ENCODE peak calls at places on chromosomes 12 and 14, in eight cellular contexts. One of them, this sample, is unnamed.

GRCh38 chr14:29806124-29806517 is 121.5 kb downstream of the PRKD1 start:
- DNase-seq in transverse colon: no peak
- DNase-seq in GM23338: no peak
- DNase-seq in GM12878: no peak
- DNase-seq in stomach: no peak
- DNase-seq in endothelial cell of umbilical vein: no peak
- DNase-seq in HCT116: no peak
- DNase-seq in suprapubic skin: no peak
- DNase-seq in this sample: no peak

GRCh38 chr14:87813211-87813610 is 179.8 kb downstream of the GALC start:
- DNase-seq in endothelial cell of umbilical vein: no peak
- DNase-seq in suprapubic skin: no peak
- DNase-seq in stomach: no peak
- DNase-seq in GM23338: no peak
- DNase-seq in GM12878: no peak
- DNase-seq in transverse colon: no peak
- DNase-seq in HCT116: no peak
- DNase-seq in this sample: no peak

GRCh38 chr14:74973003-74973614 is 17.7 kb upstream of the PGF start:
- DNase-seq in transverse colon: peak
- DNase-seq in suprapubic skin: no peak
- DNase-seq in endothelial cell of umbilical vein: peak
- DNase-seq in GM12878: no peak
- DNase-seq in GM23338: no peak
- DNase-seq in HCT116: no peak
- DNase-seq in stomach: no peak
- DNase-seq in this sample: no peak

GRCh38 chr14:103100281-103101121 is 6.0 kb downstream of the EXOC3L4 start:
- DNase-seq in HCT116: no peak
- DNase-seq in transverse colon: peak
- DNase-seq in stomach: no peak
- DNase-seq in GM12878: no peak
- DNase-seq in suprapubic skin: no peak
- DNase-seq in endothelial cell of umbilical vein: no peak
- DNase-seq in GM23338: no peak
- DNase-seq in this sample: no peak

GRCh38 chr14:88983755-88984154 is 159.3 kb downstream of the TTC8 start:
- DNase-seq in transverse colon: no peak
- DNase-seq in stomach: no peak
- DNase-seq in GM12878: no peak
- DNase-seq in HCT116: no peak
- DNase-seq in endothelial cell of umbilical vein: no peak
- DNase-seq in GM23338: no peak
- DNase-seq in suprapubic skin: no peak
- DNase-seq in this sample: no peak

GRCh38 chr12:69154585-69155363 is 84.6 kb upstream of the CPSF6 start:
- DNase-seq in GM23338: peak
- DNase-seq in stomach: peak
- DNase-seq in endothelial cell of umbilical vein: peak
- DNase-seq in suprapubic skin: peak
- DNase-seq in HCT116: peak
- DNase-seq in GM12878: peak
- DNase-seq in transverse colon: peak
- DNase-seq in this sample: peak

GRCh38 chr12:75954076-75954475 is 77.5 kb downstream of the PHLDA1 start:
- DNase-seq in stomach: no peak
- DNase-seq in suprapubic skin: no peak
- DNase-seq in GM23338: peak
- DNase-seq in transverse colon: no peak
- DNase-seq in GM12878: no peak
- DNase-seq in endothelial cell of umbilical vein: peak
- DNase-seq in HCT116: peak
- DNase-seq in this sample: no peak

GRCh38 chr14:103546651-103547454 is 15.6 kb downstream of the BAG5 start:
- DNase-seq in stomach: peak
- DNase-seq in suprapubic skin: peak
- DNase-seq in GM23338: peak
- DNase-seq in HCT116: peak
- DNase-seq in transverse colon: peak
- DNase-seq in endothelial cell of umbilical vein: peak
- DNase-seq in GM12878: no peak
- DNase-seq in this sample: peak

GRCh38 chr14:89401783-89402182 is 15.2 kb downstream of the FOXN3 start:
- DNase-seq in GM12878: no peak
- DNase-seq in suprapubic skin: no peak
- DNase-seq in HCT116: no peak
- DNase-seq in GM23338: no peak
- DNase-seq in stomach: no peak
- DNase-seq in transverse colon: no peak
- DNase-seq in endothelial cell of umbilical vein: no peak
- DNase-seq in this sample: no peak

DNA sequence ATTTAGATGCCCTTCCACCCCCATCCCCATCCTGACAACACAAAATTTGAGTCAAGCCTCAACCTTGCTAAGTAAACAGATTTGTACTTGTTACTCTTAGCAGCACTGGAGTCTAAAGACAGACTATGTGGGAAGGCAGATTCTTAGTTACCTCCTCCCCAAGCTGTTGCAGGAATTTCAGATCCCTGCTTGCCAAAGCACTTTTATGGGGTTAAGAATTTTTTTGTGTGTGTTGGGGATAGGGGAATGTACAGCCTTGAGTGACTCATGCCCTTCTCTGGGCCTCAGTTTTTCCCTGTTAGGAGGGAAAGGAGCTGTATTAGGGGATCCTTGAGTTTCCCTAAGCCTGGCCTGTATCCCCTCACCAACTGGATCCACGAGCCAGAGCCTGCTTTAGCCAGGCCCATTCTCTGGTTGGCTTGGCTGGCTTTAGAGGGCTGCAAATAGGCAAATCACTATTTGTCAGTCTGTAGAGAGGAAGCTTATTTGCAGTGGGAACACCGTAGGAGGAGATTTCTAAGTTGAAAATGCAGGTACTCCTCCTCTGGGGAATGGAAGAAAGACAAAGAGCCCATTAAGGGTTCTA is 27.7 kb upstream of the RNU6-8 start:
- DNase-seq in endothelial cell of umbilical vein: no peak
- DNase-seq in stomach: no peak
- DNase-seq in GM12878: no peak
- DNase-seq in suprapubic skin: no peak
- DNase-seq in GM23338: no peak
- DNase-seq in HCT116: no peak
- DNase-seq in transverse colon: no peak
- DNase-seq in this sample: no peak
- H3K27ac ChIP-seq in endothelial cell of umbilical vein: no peak
- H3K27ac ChIP-seq in stomach: no peak
- H3K27ac ChIP-seq in GM12878: no peak
- H3K27ac ChIP-seq in suprapubic skin: no peak
- H3K27ac ChIP-seq in GM23338: no peak
- H3K27ac ChIP-seq in HCT116: no peak
- H3K27ac ChIP-seq in transverse colon: peak
- H3K27ac ChIP-seq in this sample: no peak

DNA sequence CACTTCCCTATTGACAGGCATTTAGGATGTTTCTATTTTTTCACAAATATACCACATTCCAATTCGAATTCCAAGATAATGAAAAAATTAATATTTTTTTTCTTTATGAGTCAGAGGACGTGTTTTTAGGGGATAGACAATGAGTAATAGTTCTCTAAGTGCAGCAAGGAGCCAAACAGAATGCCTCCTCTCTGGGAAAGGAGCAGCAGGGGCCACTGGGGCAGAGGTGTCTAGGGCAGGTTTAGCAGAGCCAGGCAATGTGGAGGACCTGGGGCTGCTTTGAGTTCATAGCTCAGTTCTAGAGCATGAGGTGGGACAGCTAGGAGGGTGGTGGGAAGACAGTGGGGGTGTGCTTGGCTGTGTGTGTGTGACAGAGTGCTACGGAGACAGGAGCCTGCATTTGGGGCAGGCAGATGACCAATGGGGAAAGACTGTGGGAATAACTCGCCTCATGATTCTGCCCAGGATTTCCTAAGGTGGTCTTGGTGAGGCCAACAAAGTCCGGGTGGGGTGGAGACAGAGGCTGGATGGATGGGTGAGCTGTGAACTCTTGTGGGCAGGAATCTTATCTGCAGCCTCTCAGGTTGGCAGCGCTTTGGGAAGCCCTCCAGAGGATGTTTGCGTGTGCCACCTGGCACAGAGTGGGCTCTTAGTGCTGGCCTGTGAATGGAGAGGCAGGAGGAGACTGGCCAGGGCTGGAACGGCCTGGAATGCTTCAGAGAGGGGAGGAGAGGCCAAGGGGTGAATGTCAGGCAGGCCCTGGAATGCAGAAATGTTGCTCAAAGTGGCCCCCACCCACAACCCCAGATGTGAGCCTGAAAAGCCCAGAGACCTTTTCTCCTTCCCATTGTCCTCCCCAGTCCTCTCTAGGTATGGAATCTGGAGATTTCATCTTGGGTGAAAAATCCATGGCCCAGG is 2.4 kb upstream of the KRT7 start:
- DNase-seq in GM12878: no peak
- DNase-seq in stomach: no peak
- DNase-seq in suprapubic skin: no peak
- DNase-seq in HCT116: no peak
- DNase-seq in GM23338: peak
- DNase-seq in transverse colon: no peak
- DNase-seq in endothelial cell of umbilical vein: peak
- DNase-seq in this sample: no peak
- TF ChIP-seq POLR2AphosphoS5 in GM12878: no peak
- TF ChIP-seq POLR2AphosphoS5 in stomach: no peak
- TF ChIP-seq POLR2AphosphoS5 in suprapubic skin: no peak
- TF ChIP-seq POLR2AphosphoS5 in HCT116: peak
- TF ChIP-seq POLR2AphosphoS5 in GM23338: no peak
- TF ChIP-seq POLR2AphosphoS5 in transverse colon: no peak
- TF ChIP-seq POLR2AphosphoS5 in endothelial cell of umbilical vein: peak
- TF ChIP-seq POLR2AphosphoS5 in this sample: peak

DNA sequence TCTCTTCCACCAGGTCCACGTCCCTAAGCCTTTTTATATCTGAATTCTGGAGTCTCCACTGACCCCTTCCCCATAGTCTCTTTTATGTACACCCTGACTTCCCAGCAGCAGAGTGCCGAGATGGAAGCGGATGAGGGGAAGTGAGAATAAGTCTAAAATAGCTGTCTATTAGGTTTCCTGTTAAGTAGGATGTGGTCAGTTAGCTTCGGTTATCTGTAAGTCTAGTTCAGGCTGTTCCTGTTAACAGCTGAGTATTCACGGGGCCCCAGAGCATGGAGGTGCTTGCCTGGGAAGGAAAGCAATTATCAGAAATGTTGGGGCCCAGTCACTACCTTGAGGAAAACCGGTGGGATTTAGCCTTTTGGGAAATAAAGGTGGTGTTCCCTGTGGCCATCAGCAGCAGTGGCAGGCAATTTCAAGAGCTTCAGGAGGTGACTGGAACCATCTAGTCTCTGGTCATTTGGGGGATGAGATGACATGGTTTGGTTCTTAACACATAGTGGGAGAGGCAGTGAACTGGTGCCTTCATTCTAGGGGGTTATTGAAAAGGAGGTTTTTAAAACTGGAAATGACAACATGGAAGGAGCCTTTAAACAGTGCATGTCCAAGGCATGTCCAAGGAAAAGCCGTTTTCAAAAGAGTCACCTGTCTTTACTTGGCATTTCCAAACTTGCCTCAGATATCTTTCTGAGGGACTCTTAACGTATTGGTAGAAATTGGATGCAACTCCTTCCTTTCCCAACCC is 21.8 kb downstream of the CHST11 start:
- DNase-seq in GM23338: no peak
- DNase-seq in GM12878: peak
- DNase-seq in transverse colon: peak
- DNase-seq in endothelial cell of umbilical vein: peak
- DNase-seq in stomach: no peak
- DNase-seq in HCT116: no peak
- DNase-seq in suprapubic skin: no peak
- DNase-seq in this sample: no peak
- H3K27ac ChIP-seq in GM23338: no peak
- H3K27ac ChIP-seq in GM12878: peak
- H3K27ac ChIP-seq in transverse colon: peak
- H3K27ac ChIP-seq in endothelial cell of umbilical vein: peak
- H3K27ac ChIP-seq in stomach: no peak
- H3K27ac ChIP-seq in HCT116: no peak
- H3K27ac ChIP-seq in suprapubic skin: no peak
- H3K27ac ChIP-seq in this sample: no peak

GRCh38 chr12:132735496-132735895 is 24.9 kb downstream of the PGAM5 start:
- DNase-seq in suprapubic skin: no peak
- DNase-seq in stomach: no peak
- DNase-seq in endothelial cell of umbilical vein: no peak
- DNase-seq in transverse colon: no peak
- DNase-seq in GM23338: no peak
- DNase-seq in HCT116: no peak
- DNase-seq in GM12878: no peak
- DNase-seq in this sample: no peak
- TF ChIP-seq POLR2AphosphoS5 in suprapubic skin: no peak
- TF ChIP-seq POLR2AphosphoS5 in stomach: no peak
- TF ChIP-seq POLR2AphosphoS5 in endothelial cell of umbilical vein: no peak
- TF ChIP-seq POLR2AphosphoS5 in transverse colon: no peak
- TF ChIP-seq POLR2AphosphoS5 in GM23338: no peak
- TF ChIP-seq POLR2AphosphoS5 in HCT116: no peak
- TF ChIP-seq POLR2AphosphoS5 in GM12878: no peak
- TF ChIP-seq POLR2AphosphoS5 in this sample: no peak

GRCh38 chr12:104622942-104623341 is 166.2 kb downstream of the CHST11 start:
- DNase-seq in endothelial cell of umbilical vein: no peak
- DNase-seq in transverse colon: no peak
- DNase-seq in stomach: no peak
- DNase-seq in GM23338: peak
- DNase-seq in GM12878: no peak
- DNase-seq in HCT116: no peak
- DNase-seq in suprapubic skin: peak
- DNase-seq in this sample: no peak
- H3K27ac ChIP-seq in endothelial cell of umbilical vein: no peak
- H3K27ac ChIP-seq in transverse colon: no peak
- H3K27ac ChIP-seq in stomach: no peak
- H3K27ac ChIP-seq in GM23338: no peak
- H3K27ac ChIP-seq in GM12878: no peak
- H3K27ac ChIP-seq in HCT116: no peak
- H3K27ac ChIP-seq in suprapubic skin: no peak
- H3K27ac ChIP-seq in this sample: no peak

GRCh38 chr12:132327351-132328171 is 1.8 kb downstream of the GALNT9 start:
- DNase-seq in HCT116: no peak
- DNase-seq in endothelial cell of umbilical vein: peak
- DNase-seq in transverse colon: peak
- DNase-seq in GM23338: no peak
- DNase-seq in stomach: no peak
- DNase-seq in GM12878: no peak
- DNase-seq in suprapubic skin: no peak
- DNase-seq in this sample: peak
- TF ChIP-seq POLR2AphosphoS5 in HCT116: no peak
- TF ChIP-seq POLR2AphosphoS5 in endothelial cell of umbilical vein: peak
- TF ChIP-seq POLR2AphosphoS5 in transverse colon: peak
- TF ChIP-seq POLR2AphosphoS5 in GM23338: no peak
- TF ChIP-seq POLR2AphosphoS5 in stomach: peak
- TF ChIP-seq POLR2AphosphoS5 in GM12878: no peak
- TF ChIP-seq POLR2AphosphoS5 in suprapubic skin: no peak
- TF ChIP-seq POLR2AphosphoS5 in this sample: peak

GRCh38 chr14:42869681-42870080 is 1263.0 kb downstream of the LRFN5 start:
- DNase-seq in GM12878: no peak
- DNase-seq in HCT116: no peak
- DNase-seq in endothelial cell of umbilical vein: no peak
- DNase-seq in suprapubic skin: no peak
- DNase-seq in GM23338: no peak
- DNase-seq in stomach: no peak
- DNase-seq in transverse colon: no peak
- DNase-seq in this sample: no peak

GRCh38 chr14:42872775-42873174 is 1266.1 kb downstream of the LRFN5 start:
- DNase-seq in endothelial cell of umbilical vein: no peak
- DNase-seq in GM23338: no peak
- DNase-seq in GM12878: no peak
- DNase-seq in suprapubic skin: no peak
- DNase-seq in transverse colon: no peak
- DNase-seq in stomach: no peak
- DNase-seq in HCT116: no peak
- DNase-seq in this sample: no peak
- H3K27ac ChIP-seq in endothelial cell of umbilical vein: no peak
- H3K27ac ChIP-seq in GM23338: no peak
- H3K27ac ChIP-seq in GM12878: no peak
- H3K27ac ChIP-seq in suprapubic skin: no peak
- H3K27ac ChIP-seq in transverse colon: no peak
- H3K27ac ChIP-seq in stomach: no peak
- H3K27ac ChIP-seq in HCT116: no peak
- H3K27ac ChIP-seq in this sample: no peak